ENCODE peak calls at places on chromosome 18, in four cellular contexts. N, V, U and D are unnamed samples.

GRCh38 chr18:9916067-9916684 is 2.4 kb downstream of the VAPA start:
- DNase-seq in N (no peak), U (no peak), V (no peak), D (no peak)

GRCh38 chr18:77339093-77339492 is 89.4 kb downstream of the GALR1 start:
- DNase-seq in V (no peak), N (no peak), U (no peak), D (no peak)

GRCh38 chr18:63301458-63301857 is 18.1 kb downstream of the BCL2 start:
- DNase-seq in N (no peak), V (no peak), U (no peak), D (no peak)

GRCh38 chr18:63131944-63132818 is 187.4 kb downstream of the BCL2 start:
- DNase-seq in V (no peak), U (peak; percentile 37), N (no peak), D (no peak)

GRCh38 chr18:26765498-26765897 is 100.0 kb downstream of the AQP4 start:
- DNase-seq in V (no peak), U (no peak), N (no peak), D (no peak)

GRCh38 chr18:57728941-57729511 is 74.1 kb downstream of the ATP8B1 start:
- DNase-seq in V (no peak), N (no peak), U (no peak), D (no peak)

GRCh38 chr18:71707985-71708500 is 836.1 kb downstream of the CBLN2 start:
- DNase-seq in V (no peak), N (peak; percentile 0), U (no peak), D (no peak)

GRCh38 chr18:21194871-21195771 is 46.9 kb upstream of the GREB1L start:
- DNase-seq in V (no peak), U (no peak), N (peak; percentile 23), D (no peak)

GRCh38 chr18:23186781-23187180 is 51.5 kb downstream of the CABLES1 start:
- DNase-seq in V (peak; percentile 55), U (no peak), N (no peak), D (no peak)

GRCh38 chr18:22493940-22494339 is 76.2 kb upstream of the CTAGE1 start:
- DNase-seq in V (no peak), U (no peak), N (no peak), D (no peak)

GRCh38 chr18:3706279-3707097 is 256.5 kb downstream of the TGIF1 start:
- DNase-seq in N (no peak), U (no peak), V (no peak), D (no peak)

GRCh38 chr18:48621240-48621639 is 82.4 kb downstream of the CTIF start:
- DNase-seq in V (no peak), N (peak; percentile 64), U (no peak), D (no peak)

GRCh38 chr18:74249181-74249968 is 42.4 kb downstream of the CYB5A start:
- DNase-seq in N (peak; percentile 59), U (no peak), V (no peak), D (peak; percentile 54)

GRCh38 chr18:37649930-37650329 is 84.3 kb upstream of the CELF4 start:
- DNase-seq in U (no peak), N (no peak), V (no peak), D (no peak)

GRCh38 chr18:48323151-48323550 is 86.0 kb downstream of the ZBTB7C start:
- DNase-seq in U (no peak), N (no peak), V (no peak), D (no peak)

GRCh38 chr18:74899554-74899953 is 301.9 kb downstream of the ZNF407 start:
- DNase-seq in V (no peak), U (no peak), N (no peak), D (peak; percentile 30)

GRCh38 chr18:76730901-76731300 is 91.5 kb upstream of the ZNF236 start:
- DNase-seq in N (no peak), V (no peak), U (no peak), D (no peak)

GRCh38 chr18:42105382-42105781 is 150.3 kb downstream of the PIK3C3 start:
- DNase-seq in V (no peak), N (no peak), U (no peak), D (no peak)

GRCh38 chr18:58172031-58172430 is 128.0 kb downstream of the NEDD4L start:
- DNase-seq in V (no peak), U (no peak), N (no peak), D (no peak)

GRCh38 chr18:22020127-22020866 is 149.1 kb upstream of the GATA6 start:
- DNase-seq in U (peak; percentile 45), V (no peak), N (no peak), D (no peak)

GRCh38 chr18:12976305-12976704 is 14.9 kb upstream of the CEP192 start:
- DNase-seq in V (no peak), N (no peak), U (no peak), D (no peak)

GRCh38 chr18:50099725-50100414 is 95.1 kb downstream of the MYO5B start:
- DNase-seq in U (no peak), N (peak; percentile 45), V (no peak), D (no peak)

GRCh38 chr18:63342206-63342605 is 22.6 kb upstream of the BCL2 start:
- DNase-seq in N (no peak), V (peak; percentile 60), U (no peak), D (peak; percentile 40)

GRCh38 chr18:32688821-32689220 is 84.0 kb downstream of the KLHL14 start:
- DNase-seq in N (no peak), U (no peak), V (no peak), D (no peak)

GRCh38 chr18:50806208-50806616 is 13.6 kb downstream of the MRO start:
- DNase-seq in N (no peak), U (peak; percentile 28), V (peak; percentile 75), D (no peak)

GRCh38 chr18:74388227-74388626 is 68.9 kb downstream of the DIPK1C start:
- DNase-seq in U (no peak), V (no peak), N (no peak), D (no peak)

GRCh38 chr18:33562741-33563140 is 15.3 kb upstream of the ASXL3 start:
- DNase-seq in V (no peak), N (no peak), U (no peak), D (no peak)

GRCh38 chr18:58046087-58046793 is 2.2 kb downstream of the NEDD4L start:
- DNase-seq in V (no peak), U (no peak), N (no peak), D (no peak)

GRCh38 chr18:9055185-9055584 is 47.3 kb upstream of the NDUFV2 start:
- DNase-seq in V (no peak), N (peak; percentile 80), U (no peak), D (no peak)

GRCh38 chr18:79579807-79580480 is 99.7 kb upstream of the CTDP1 start:
- DNase-seq in V (peak; percentile 6), N (no peak), U (peak; percentile 3), D (no peak)

GRCh38 chr18:38077219-38077618 is 511.6 kb upstream of the CELF4 start:
- DNase-seq in U (no peak), N (no peak), V (no peak), D (no peak)

GRCh38 chr18:60892855-60893254 is 440.4 kb upstream of the CDH20 start:
- DNase-seq in N (peak; percentile 18), U (no peak), V (no peak), D (no peak)

GRCh38 chr18:54263904-54264336 is 5.4 kb upstream of the POLI start:
- DNase-seq in U (no peak), N (no peak), V (no peak), D (no peak)

GRCh38 chr18:7608798-7609197 is 41.7 kb downstream of the PTPRM start:
- DNase-seq in V (no peak), U (no peak), N (no peak), D (no peak)

DNA sequence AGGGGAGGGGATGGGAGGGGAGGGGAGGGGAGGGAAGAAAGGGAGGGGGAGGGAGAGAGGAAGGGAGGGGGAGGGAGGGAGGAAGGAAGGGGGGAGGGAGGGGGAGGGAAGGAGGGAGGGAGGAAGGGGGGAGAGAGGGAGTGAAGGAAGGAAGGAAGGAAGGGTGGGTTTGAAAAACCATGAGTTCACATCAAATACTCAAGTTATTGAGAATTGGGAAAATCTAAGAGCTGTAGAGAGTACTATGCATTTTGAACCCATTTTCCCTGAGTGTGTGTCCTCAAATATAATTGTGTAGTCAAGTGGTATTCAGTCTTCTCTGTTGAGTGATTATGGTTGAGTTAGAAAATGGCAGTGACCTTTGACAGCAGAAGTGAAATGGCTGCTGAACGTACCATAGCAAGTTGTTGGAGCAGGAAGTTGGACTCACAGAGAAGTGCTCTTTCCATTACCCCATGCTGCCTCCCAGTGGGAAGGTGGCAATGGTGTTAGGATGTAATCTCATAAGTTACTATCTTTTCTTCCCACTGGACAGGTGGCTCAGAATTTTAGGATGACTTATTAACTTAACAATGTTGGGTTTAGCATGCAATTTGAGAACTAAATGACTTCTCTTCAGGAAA is 214.6 kb downstream of the SETBP1 start:
- DNase-seq in N (peak; percentile 36), V (peak; percentile 67), U (peak; percentile 76), D (peak; percentile 35)
- TF ChIP-seq CTCF in N (peak; percentile 25), V (peak; percentile 75), U (peak; percentile 49), D (no peak)

GRCh38 chr18:31241900-31242409 is 76.0 kb upstream of the DSG1 start:
- DNase-seq in N (peak; percentile 83), V (peak; percentile 11), U (peak; percentile 68), D (no peak)
- TF ChIP-seq CTCF in N (peak; percentile 76), V (peak; percentile 25), U (peak; percentile 61), D (no peak)

DNA sequence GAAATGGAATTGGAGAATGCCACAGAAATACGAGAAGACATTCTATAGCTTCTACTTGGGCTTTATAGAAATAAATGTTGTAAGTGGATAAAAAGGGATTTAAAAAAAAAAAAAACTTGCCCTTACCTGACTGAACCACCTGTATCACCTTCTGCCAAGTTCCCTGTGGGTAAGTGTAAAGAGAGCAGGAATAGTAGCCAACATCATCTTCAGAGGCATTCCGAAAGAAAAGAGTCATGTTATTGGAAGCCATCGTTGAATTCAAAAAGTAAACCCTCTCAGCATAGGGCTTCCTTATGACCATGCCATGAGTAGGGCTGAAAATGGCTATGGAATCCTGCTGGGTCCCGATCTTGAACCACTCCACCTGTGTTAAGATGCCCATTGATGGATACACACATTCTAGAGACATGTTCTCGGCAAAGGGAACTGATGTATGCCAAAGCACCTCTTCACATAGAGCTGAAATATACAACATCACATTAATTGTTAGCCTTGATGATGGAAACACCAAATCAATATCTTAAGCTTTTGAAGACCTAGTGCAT is 991 bp downstream of the CD226 start:
- DNase-seq in V (no peak), U (no peak), N (no peak), D (no peak)
- TF ChIP-seq CTCF in V (no peak), U (no peak), N (no peak), D (no peak)

DNA sequence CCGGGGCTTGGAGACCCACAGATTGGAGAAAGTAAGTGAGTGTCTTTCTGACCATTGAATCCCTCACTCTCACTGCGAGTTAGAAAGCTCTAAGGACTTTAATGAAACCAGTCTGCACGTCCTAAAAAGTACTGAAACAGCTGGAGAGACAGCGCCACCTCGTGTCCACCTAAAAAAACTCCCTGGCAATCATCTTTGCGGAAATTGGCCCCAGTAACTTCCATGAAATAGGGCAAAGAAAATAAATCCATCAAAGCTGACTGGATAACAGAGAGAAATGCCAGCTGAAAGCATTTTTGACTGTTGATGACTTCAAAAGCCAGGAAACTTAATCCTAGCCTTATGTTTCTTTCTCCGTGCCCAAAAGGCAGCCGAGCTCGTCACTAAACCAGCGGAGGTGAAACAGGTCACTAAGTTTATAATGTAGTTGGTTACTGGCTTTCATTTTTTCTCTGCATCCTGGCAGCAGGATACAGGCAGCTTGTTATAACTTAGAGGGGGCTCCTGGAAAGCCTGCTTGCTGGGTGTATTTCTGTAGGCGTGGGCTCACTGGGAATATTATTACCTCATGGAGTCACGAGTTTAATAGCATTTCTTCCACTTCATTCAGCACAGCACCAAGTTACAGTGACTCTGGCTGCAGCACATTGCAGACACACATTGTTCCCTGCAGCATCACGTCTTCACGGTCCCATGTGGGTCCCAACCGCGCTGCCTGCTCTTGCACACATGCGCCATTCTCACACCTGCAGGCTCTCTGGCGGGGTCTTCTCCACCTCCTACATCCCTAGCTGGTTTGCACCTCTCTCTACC is 266.5 kb downstream of the HRH4 start:
- DNase-seq in U (peak; percentile 78), V (peak; percentile 65), N (peak; percentile 31), D (peak; percentile 36)
- TF ChIP-seq CTCF in U (peak; percentile 82), V (peak; percentile 72), N (peak; percentile 87), D (peak; percentile 73)